ENCODE peak calls at places on chromosomes 1 and 21, in eight cellular contexts. One of them, this sample, is unnamed.
A peak's percentile ranks its signal among the peaks of the same experiment; 100 is the strongest.

GRCh38 chr1:67572217-67572593 is 112.8 kb upstream of the GADD45A start:
- DNase-seq in A549: no peak
- DNase-seq in tibial artery: no peak
- DNase-seq in breast epithelium: no peak
- DNase-seq in stomach: no peak
- DNase-seq in GM06990: no peak
- DNase-seq in Peyer's patch: no peak
- DNase-seq in A673: no peak
- DNase-seq in this sample: no peak

GRCh38 chr1:29502225-29502755 is 266.0 kb downstream of the PTPRU start:
- DNase-seq in A549: no peak
- DNase-seq in tibial artery: peak; percentile 25
- DNase-seq in breast epithelium: no peak
- DNase-seq in stomach: peak; percentile 2
- DNase-seq in GM06990: no peak
- DNase-seq in Peyer's patch: no peak
- DNase-seq in A673: no peak
- DNase-seq in this sample: no peak

GRCh38 chr1:185880779-185881333 is 146.7 kb downstream of the HMCN1 start:
- DNase-seq in A549: no peak
- DNase-seq in tibial artery: peak; percentile 78
- DNase-seq in breast epithelium: no peak
- DNase-seq in stomach: no peak
- DNase-seq in GM06990: no peak
- DNase-seq in Peyer's patch: no peak
- DNase-seq in A673: no peak
- DNase-seq in this sample: no peak

GRCh38 chr1:202076050-202076511 is 46.6 kb upstream of the GPR37L1 start:
- DNase-seq in A549: no peak
- DNase-seq in tibial artery: no peak
- DNase-seq in breast epithelium: no peak
- DNase-seq in stomach: peak; percentile 74
- DNase-seq in GM06990: no peak
- DNase-seq in Peyer's patch: peak; percentile 74
- DNase-seq in A673: no peak
- DNase-seq in this sample: no peak

GRCh38 chr1:155938220-155938627 is 3.2 kb upstream of the RXFP4 start:
- DNase-seq in A549: peak; percentile 75
- DNase-seq in tibial artery: peak; percentile 48
- DNase-seq in breast epithelium: no peak
- DNase-seq in stomach: no peak
- DNase-seq in GM06990: no peak
- DNase-seq in Peyer's patch: peak; percentile 61
- DNase-seq in A673: peak; percentile 84
- DNase-seq in this sample: peak; percentile 30

GRCh38 chr1:40641601-40642242 is 23.8 kb downstream of the RIMS3 start:
- DNase-seq in A549: no peak
- DNase-seq in tibial artery: no peak
- DNase-seq in breast epithelium: no peak
- DNase-seq in stomach: no peak
- DNase-seq in GM06990: no peak
- DNase-seq in Peyer's patch: no peak
- DNase-seq in A673: no peak
- DNase-seq in this sample: no peak

GRCh38 chr1:186559601-186560116 is 98.7 kb upstream of the PDC start:
- DNase-seq in A549: no peak
- DNase-seq in tibial artery: no peak
- DNase-seq in breast epithelium: no peak
- DNase-seq in stomach: no peak
- DNase-seq in GM06990: peak; percentile 26
- DNase-seq in Peyer's patch: no peak
- DNase-seq in A673: no peak
- DNase-seq in this sample: no peak

GRCh38 chr1:3483801-3484444 is 29.5 kb downstream of the ARHGEF16 start:
- DNase-seq in A549: peak; percentile 23
- DNase-seq in tibial artery: no peak
- DNase-seq in breast epithelium: no peak
- DNase-seq in stomach: peak; percentile 68
- DNase-seq in GM06990: no peak
- DNase-seq in Peyer's patch: peak; percentile 71
- DNase-seq in A673: peak; percentile 53
- DNase-seq in this sample: no peak

GRCh38 chr1:18583326-18583941 is 47.2 kb upstream of the PAX7 start:
- DNase-seq in A549: no peak
- DNase-seq in tibial artery: no peak
- DNase-seq in breast epithelium: no peak
- DNase-seq in stomach: no peak
- DNase-seq in GM06990: no peak
- DNase-seq in Peyer's patch: no peak
- DNase-seq in A673: no peak
- DNase-seq in this sample: no peak

GRCh38 chr1:66399888-66400529 is 133.9 kb upstream of the SGIP1 start:
- DNase-seq in A549: no peak
- DNase-seq in tibial artery: no peak
- DNase-seq in breast epithelium: no peak
- DNase-seq in stomach: no peak
- DNase-seq in GM06990: peak; percentile 75
- DNase-seq in Peyer's patch: no peak
- DNase-seq in A673: no peak
- DNase-seq in this sample: no peak

GRCh38 chr1:172394167-172394751 is 26.2 kb upstream of the C1orf105 start:
- DNase-seq in A549: no peak
- DNase-seq in tibial artery: no peak
- DNase-seq in breast epithelium: no peak
- DNase-seq in stomach: peak; percentile 27
- DNase-seq in GM06990: peak; percentile 68
- DNase-seq in Peyer's patch: peak; percentile 85
- DNase-seq in A673: no peak
- DNase-seq in this sample: no peak

GRCh38 chr1:42328916-42329496 is 6.0 kb downstream of the FOXJ3 start:
- DNase-seq in A549: no peak
- DNase-seq in tibial artery: no peak
- DNase-seq in breast epithelium: no peak
- DNase-seq in stomach: no peak
- DNase-seq in GM06990: no peak
- DNase-seq in Peyer's patch: no peak
- DNase-seq in A673: no peak
- DNase-seq in this sample: no peak

DNA sequence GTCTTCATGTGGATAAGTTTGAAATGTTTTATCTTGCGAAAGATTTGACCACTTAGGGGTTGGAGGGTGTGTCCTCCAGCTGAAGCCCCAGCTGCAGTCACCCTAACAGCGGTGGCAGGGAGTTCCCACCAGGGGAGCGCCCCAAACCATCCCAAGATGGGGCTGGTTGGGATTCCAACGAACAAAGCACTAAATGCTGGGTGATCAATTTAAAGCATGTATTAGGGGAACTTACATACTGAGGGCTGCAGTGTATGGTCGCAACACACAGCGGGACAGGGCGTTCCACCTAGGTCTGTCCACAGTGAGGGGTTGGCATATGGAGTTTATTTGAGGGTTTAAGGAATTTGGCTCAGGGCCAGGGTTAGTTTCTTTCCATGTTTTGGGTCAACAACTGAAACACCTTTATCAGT is 26.3 kb downstream of the SLC37A1 start:
- DNase-seq in A549: no peak
- DNase-seq in tibial artery: peak; percentile 58
- DNase-seq in breast epithelium: no peak
- DNase-seq in stomach: peak; percentile 51
- DNase-seq in GM06990: no peak
- DNase-seq in Peyer's patch: peak; percentile 35
- DNase-seq in A673: peak; percentile 46
- DNase-seq in this sample: no peak
- TF ChIP-seq CTCF in A549: no peak
- TF ChIP-seq CTCF in tibial artery: no peak
- TF ChIP-seq CTCF in breast epithelium: no peak
- TF ChIP-seq CTCF in stomach: no peak
- TF ChIP-seq CTCF in GM06990: peak; percentile 19
- TF ChIP-seq CTCF in Peyer's patch: no peak
- TF ChIP-seq CTCF in A673: peak; percentile 50
- TF ChIP-seq CTCF in this sample: peak; percentile 19

GRCh38 chr1:206116873-206117150 is 376 bp downstream of the AVPR1B start:
- DNase-seq in A549: no peak
- DNase-seq in tibial artery: no peak
- DNase-seq in breast epithelium: no peak
- DNase-seq in stomach: no peak
- DNase-seq in GM06990: no peak
- DNase-seq in Peyer's patch: no peak
- DNase-seq in A673: no peak
- DNase-seq in this sample: no peak
- H3K4me3 ChIP-seq in A549: peak overlapping the region; percentile 49
- H3K4me3 ChIP-seq in tibial artery: peak overlapping the region; percentile 54
- H3K4me3 ChIP-seq in breast epithelium: peak overlapping the region; percentile 46
- H3K4me3 ChIP-seq in stomach: peak overlapping the region; percentile 56
- H3K4me3 ChIP-seq in GM06990: no peak overlapping the region
- H3K4me3 ChIP-seq in Peyer's patch: no peak overlapping the region
- H3K4me3 ChIP-seq in A673: peak overlapping the region; percentile 36
- H3K4me3 ChIP-seq in this sample: no peak overlapping the region

DNA sequence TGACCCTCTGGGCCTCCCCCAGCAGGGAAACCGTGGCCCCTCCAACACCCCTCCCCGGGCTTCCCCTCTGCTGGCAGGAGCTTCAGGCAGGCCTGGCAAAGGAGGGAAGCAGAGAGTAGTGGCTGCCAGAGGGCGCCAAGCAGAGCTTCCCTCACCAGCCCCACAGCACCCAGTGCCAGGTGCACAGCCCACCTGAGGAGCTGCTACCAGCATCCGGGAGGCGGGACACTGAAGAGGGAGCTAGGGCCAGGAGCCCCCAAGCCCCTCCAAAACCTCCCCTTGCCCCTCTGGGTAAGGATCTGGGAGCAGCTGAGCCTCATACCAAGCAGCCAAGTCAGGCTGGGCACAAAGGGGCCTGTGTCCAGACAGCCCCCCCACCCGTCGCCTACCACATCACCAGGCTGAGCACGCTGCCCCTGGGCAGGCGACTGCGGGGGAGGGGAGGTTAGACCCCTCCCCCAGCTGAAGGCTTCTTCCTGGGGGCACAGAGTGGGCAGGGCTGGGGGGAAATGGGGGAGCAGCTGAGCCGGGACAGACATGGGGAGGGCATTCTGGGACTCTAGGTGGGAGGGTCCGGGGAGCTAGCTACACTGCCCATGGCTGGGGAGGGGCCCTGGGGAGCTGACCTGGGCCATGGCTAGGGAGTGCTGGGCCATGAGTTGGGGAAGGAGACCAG is 19.7 kb downstream of the CCDC24 start:
- DNase-seq in A549: no peak
- DNase-seq in tibial artery: no peak
- DNase-seq in breast epithelium: no peak
- DNase-seq in stomach: no peak
- DNase-seq in GM06990: no peak
- DNase-seq in Peyer's patch: no peak
- DNase-seq in A673: no peak
- DNase-seq in this sample: no peak
- TF ChIP-seq CTCF in A549: no peak
- TF ChIP-seq CTCF in tibial artery: no peak
- TF ChIP-seq CTCF in breast epithelium: no peak
- TF ChIP-seq CTCF in stomach: no peak
- TF ChIP-seq CTCF in GM06990: no peak
- TF ChIP-seq CTCF in Peyer's patch: no peak
- TF ChIP-seq CTCF in A673: no peak
- TF ChIP-seq CTCF in this sample: no peak

GRCh38 chr1:47232187-47232874 is at the start of gene TAL1:
- DNase-seq in A549: no peak
- DNase-seq in tibial artery: no peak
- DNase-seq in breast epithelium: no peak
- DNase-seq in stomach: no peak
- DNase-seq in GM06990: no peak
- DNase-seq in Peyer's patch: no peak
- DNase-seq in A673: no peak
- DNase-seq in this sample: no peak
- H3K4me3 ChIP-seq in A549: peak within 1 kb of the TSS; percentile 49
- H3K4me3 ChIP-seq in tibial artery: peak within 1 kb of the TSS; percentile 49
- H3K4me3 ChIP-seq in breast epithelium: peak within 1 kb of the TSS; percentile 36
- H3K4me3 ChIP-seq in stomach: peak within 1 kb of the TSS; percentile 51
- H3K4me3 ChIP-seq in GM06990: no peak within 1 kb of the TSS
- H3K4me3 ChIP-seq in Peyer's patch: no peak within 1 kb of the TSS
- H3K4me3 ChIP-seq in A673: peak within 1 kb of the TSS; percentile 40
- H3K4me3 ChIP-seq in this sample: no peak within 1 kb of the TSS

GRCh38 chr1:1680912-1681273 is 11.7 kb downstream of the SLC35E2B start:
- DNase-seq in A549: no peak
- DNase-seq in tibial artery: peak; percentile 40
- DNase-seq in breast epithelium: peak; percentile 53
- DNase-seq in stomach: peak; percentile 66
- DNase-seq in GM06990: no peak
- DNase-seq in Peyer's patch: peak; percentile 70
- DNase-seq in A673: no peak
- DNase-seq in this sample: peak; percentile 10

GRCh38 chr1:1683104-1683905 is 9.3 kb downstream of the SLC35E2B start:
- DNase-seq in A549: no peak
- DNase-seq in tibial artery: no peak
- DNase-seq in breast epithelium: no peak
- DNase-seq in stomach: no peak
- DNase-seq in GM06990: no peak
- DNase-seq in Peyer's patch: no peak
- DNase-seq in A673: no peak
- DNase-seq in this sample: no peak

GRCh38 chr1:1677718-1678580 is 14.6 kb downstream of the SLC35E2B start:
- DNase-seq in A549: no peak
- DNase-seq in tibial artery: peak; percentile 60
- DNase-seq in breast epithelium: no peak
- DNase-seq in stomach: no peak
- DNase-seq in GM06990: peak; percentile 88
- DNase-seq in Peyer's patch: peak; percentile 81
- DNase-seq in A673: no peak
- DNase-seq in this sample: no peak

GRCh38 chr1:1680031-1680911 is 12.3 kb downstream of the SLC35E2B start:
- DNase-seq in A549: no peak
- DNase-seq in tibial artery: peak; percentile 34
- DNase-seq in breast epithelium: peak; percentile 40
- DNase-seq in stomach: no peak
- DNase-seq in GM06990: no peak
- DNase-seq in Peyer's patch: no peak
- DNase-seq in A673: no peak
- DNase-seq in this sample: no peak

DNA sequence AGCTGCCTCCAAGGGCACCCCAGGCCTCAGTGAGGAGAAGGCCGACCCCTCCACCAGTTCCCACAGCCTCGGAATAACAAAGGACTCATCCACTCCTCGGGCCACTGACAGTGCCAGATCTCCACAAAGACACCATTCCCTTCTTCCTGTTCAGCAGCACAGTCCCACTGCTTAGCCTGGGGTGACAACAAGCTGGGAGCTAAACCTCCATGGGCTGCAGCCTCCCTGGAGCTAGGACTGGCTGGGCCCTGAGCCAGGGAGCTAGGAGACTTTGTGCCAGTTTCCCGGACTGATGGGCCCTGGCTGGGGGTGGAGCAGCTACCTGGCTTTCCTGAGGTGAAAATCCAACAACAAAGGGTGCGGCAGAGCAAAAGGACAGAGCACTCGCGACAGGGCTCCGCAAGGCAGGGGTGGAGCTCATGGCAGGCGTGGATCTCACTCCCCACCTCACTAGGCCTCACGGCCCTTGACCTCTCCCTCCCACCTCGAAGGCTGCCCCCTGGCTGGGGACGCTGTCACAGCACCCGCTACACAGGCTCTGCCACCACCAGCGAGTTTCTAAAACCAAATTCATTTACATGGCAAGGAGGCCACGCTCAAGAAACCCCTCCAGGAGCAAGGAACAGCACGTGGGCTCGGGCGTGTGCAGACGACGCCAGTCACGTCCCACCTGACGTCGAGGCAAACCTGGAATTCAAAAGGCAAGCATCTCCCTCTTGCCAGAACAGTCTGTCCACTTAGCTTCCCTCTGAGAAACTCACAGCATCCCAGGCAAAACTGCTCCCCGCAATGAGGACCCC is 13.8 kb downstream of the SLC35E2B start:
- DNase-seq in A549: peak; percentile 12
- DNase-seq in tibial artery: peak; percentile 48
- DNase-seq in breast epithelium: peak; percentile 70
- DNase-seq in stomach: peak; percentile 84
- DNase-seq in GM06990: peak; percentile 86
- DNase-seq in Peyer's patch: peak; percentile 92
- DNase-seq in A673: no peak
- DNase-seq in this sample: peak; percentile 35
- TF ChIP-seq CTCF in A549: no peak
- TF ChIP-seq CTCF in tibial artery: no peak
- TF ChIP-seq CTCF in breast epithelium: peak; percentile 32
- TF ChIP-seq CTCF in stomach: no peak
- TF ChIP-seq CTCF in GM06990: peak; percentile 86
- TF ChIP-seq CTCF in Peyer's patch: peak; percentile 74
- TF ChIP-seq CTCF in A673: no peak
- TF ChIP-seq CTCF in this sample: peak; percentile 65